ENCODE peak calls at places on chromosomes 2 and 18, in five cellular contexts. C is lower leg skin, O is pancreas, Z is progenitor cell of endocrine pancreas, X is breast epithelium. Y is an unnamed sample.

GRCh38 chr2:6685447-6685846 is 180.3 kb downstream of the CMPK2 start:
- DNase-seq in X (no peak), Z (no peak), O (no peak), C (no peak), Y (no peak)

GRCh38 chr2:217899231-217900009 is 103.4 kb downstream of the TNS1 start:
- DNase-seq in X (peak), O (peak), C (peak), Z (peak), Y (peak)

GRCh38 chr2:60585276-60585675 is 31.8 kb upstream of the BCL11A start:
- DNase-seq in C (no peak), Z (no peak), X (no peak), O (no peak), Y (no peak)

GRCh38 chr2:27627963-27628766 is 647 bp downstream of the CCDC121 start:
- DNase-seq in C (no peak), Z (peak), X (no peak), O (no peak), Y (peak)

GRCh38 chr2:33372940-33373553 is 103.4 kb upstream of the RASGRP3 start:
- DNase-seq in Z (no peak), X (no peak), C (peak), O (peak), Y (peak)

GRCh38 chr2:223921204-223921603 is 23.9 kb downstream of the WDFY1 start:
- DNase-seq in O (no peak), X (no peak), Z (no peak), C (no peak), Y (no peak)

GRCh38 chr2:24313744-24314632 is 46.3 kb downstream of the ITSN2 start:
- DNase-seq in Z (no peak), O (no peak), C (no peak), X (no peak), Y (no peak)

GRCh38 chr18:8998481-8999217 is 103.8 kb upstream of the NDUFV2 start:
- DNase-seq in Z (no peak), O (no peak), X (no peak), C (no peak), Y (no peak)

GRCh38 chr2:65495250-65495649 is 62.9 kb upstream of the SPRED2 start:
- DNase-seq in O (no peak), X (no peak), Z (no peak), C (no peak), Y (no peak)

GRCh38 chr18:56314396-56314795 is 324.0 kb downstream of the TXNL1 start:
- DNase-seq in Z (no peak), O (peak), X (no peak), C (no peak), Y (no peak)

GRCh38 chr18:31100598-31101147 is 1.5 kb downstream of the DSC2 start:
- DNase-seq in C (no peak), X (peak), Z (no peak), O (peak), Y (peak)

GRCh38 chr2:134320930-134321329 is 67.1 kb downstream of the MGAT5 start:
- DNase-seq in X (peak), C (no peak), O (no peak), Z (no peak), Y (no peak)

DNA sequence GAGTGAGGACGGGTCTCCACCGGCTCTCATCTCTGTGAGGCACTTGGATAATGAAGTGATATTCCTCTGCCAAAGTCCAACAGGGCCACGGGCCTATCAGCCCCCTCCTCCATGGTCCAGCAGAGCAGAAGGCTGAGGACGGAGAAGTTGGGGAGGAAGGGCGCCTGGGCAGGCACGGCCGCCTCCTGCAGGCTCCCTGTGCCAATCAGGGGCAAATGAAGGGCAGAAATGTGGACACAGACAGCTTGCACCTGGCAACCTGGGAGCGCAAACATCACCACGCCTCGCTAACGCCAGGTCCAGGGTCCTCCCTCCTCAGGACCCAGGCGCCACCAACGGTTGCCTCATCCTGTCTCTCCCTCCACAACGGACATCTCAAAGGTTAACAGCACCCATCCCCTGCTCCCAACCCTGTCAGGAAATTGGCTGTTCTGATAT is 24.3 kb downstream of the SMAD7 start:
- DNase-seq in Z (no peak), X (no peak), C (no peak), O (no peak), Y (no peak)
- TF ChIP-seq CTCF in Z (no peak), X (no peak), C (no peak), O (no peak), Y (no peak)

DNA sequence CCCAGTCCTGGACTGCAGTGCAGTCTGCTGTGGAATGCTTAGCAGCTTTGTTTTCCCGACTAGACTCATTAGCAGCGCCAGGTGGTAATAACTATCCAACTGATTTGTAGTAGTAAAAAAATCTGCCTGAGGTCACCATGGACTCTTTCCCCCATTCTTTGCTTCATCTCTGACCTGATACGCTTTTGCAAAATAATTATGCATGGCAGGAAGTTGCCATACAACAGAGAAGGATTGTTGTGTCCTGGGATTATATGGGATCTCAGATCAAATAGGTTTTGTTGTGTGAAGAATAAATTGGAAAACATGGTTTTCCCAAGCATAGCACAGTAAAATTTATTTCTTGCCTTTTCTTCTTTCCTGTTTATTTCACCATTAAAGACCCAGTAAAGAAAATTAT is 72.4 kb upstream of the ATP5MC3 start:
- DNase-seq in X (no peak), Z (no peak), C (no peak), O (no peak), Y (no peak)
- TF ChIP-seq CTCF in X (no peak), Z (no peak), C (no peak), O (no peak), Y (no peak)

GRCh38 chr2:237128026-237128703 is 42.5 kb downstream of the COPS8 start:
- DNase-seq in C (peak), O (peak), Z (no peak), X (peak), Y (peak)
- TF ChIP-seq CTCF in C (no peak), O (no peak), Z (no peak), X (no peak), Y (no peak)

GRCh38 chr2:236308855-236309668 is 44.9 kb upstream of the ASB18 start:
- DNase-seq in C (no peak), O (no peak), X (no peak), Z (no peak), Y (no peak)

GRCh38 chr2:236305964-236306605 is 41.9 kb upstream of the ASB18 start:
- DNase-seq in C (no peak), O (no peak), Z (no peak), X (no peak), Y (no peak)

GRCh38 chr2:236306825-236307540 is 42.8 kb upstream of the ASB18 start:
- DNase-seq in O (no peak), Z (no peak), C (no peak), X (no peak), Y (no peak)

GRCh38 chr2:236311286-236311685 is 47.1 kb upstream of the ASB18 start:
- DNase-seq in Z (no peak), C (no peak), O (no peak), X (no peak), Y (no peak)

DNA sequence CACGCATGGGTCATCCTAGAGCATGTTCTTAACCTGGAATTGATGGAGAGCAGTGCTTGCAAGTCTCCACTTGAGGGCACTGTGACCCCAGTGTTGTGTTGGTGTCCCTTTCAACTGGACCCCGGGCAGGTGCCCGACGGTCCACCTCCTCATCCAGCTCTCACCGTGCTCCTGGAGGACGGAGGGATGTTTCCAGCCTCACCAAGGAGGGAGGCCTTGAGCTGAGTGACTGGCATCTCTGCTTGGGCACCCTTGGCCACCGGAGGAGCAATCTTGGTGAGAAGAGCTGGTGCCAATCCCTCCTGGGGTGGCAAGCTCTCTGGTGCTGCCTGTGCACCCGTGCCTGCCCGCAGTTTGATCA is 45.4 kb upstream of the ASB18 start:
- DNase-seq in Z (peak), O (no peak), C (no peak), X (no peak), Y (peak)
- TF ChIP-seq CTCF in Z (peak), O (peak), C (no peak), X (peak), Y (peak)

GRCh38 chr2:159525012-159525411 is 91.3 kb downstream of the BAZ2B start:
- DNase-seq in Z (no peak), O (no peak), X (no peak), C (no peak), Y (no peak)

GRCh38 chr2:159516241-159516758 is 100.0 kb downstream of the BAZ2B start:
- DNase-seq in C (no peak), X (no peak), O (peak), Z (no peak), Y (peak)

GRCh38 chr2:159526433-159526832 is 89.9 kb downstream of the BAZ2B start:
- DNase-seq in Z (no peak), O (no peak), X (no peak), C (no peak), Y (no peak)

GRCh38 chr2:159518321-159519005 is 97.9 kb downstream of the BAZ2B start:
- DNase-seq in Z (no peak), X (no peak), O (no peak), C (no peak), Y (no peak)

DNA sequence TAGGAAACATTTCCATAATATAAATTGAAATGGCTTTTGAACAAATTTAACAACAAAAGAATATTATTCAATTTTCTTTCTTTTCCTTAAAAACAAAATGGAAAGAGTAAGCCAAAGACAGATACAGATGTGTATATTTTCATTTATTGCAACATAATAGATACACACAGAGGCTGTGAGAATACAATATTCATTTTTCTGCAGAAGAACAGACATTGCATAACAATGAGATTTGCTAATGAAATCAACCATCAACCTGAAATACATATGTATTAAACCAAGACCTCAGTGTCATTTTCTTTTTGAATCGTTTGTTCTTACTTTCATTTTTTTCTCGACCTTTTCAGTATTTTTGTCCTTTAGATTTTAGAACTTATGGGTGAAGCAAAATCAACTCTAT is 95.1 kb downstream of the BAZ2B start:
- DNase-seq in Z (no peak), X (no peak), O (no peak), C (no peak), Y (no peak)
- TF ChIP-seq CTCF in Z (no peak), X (no peak), O (no peak), C (no peak), Y (no peak)

DNA sequence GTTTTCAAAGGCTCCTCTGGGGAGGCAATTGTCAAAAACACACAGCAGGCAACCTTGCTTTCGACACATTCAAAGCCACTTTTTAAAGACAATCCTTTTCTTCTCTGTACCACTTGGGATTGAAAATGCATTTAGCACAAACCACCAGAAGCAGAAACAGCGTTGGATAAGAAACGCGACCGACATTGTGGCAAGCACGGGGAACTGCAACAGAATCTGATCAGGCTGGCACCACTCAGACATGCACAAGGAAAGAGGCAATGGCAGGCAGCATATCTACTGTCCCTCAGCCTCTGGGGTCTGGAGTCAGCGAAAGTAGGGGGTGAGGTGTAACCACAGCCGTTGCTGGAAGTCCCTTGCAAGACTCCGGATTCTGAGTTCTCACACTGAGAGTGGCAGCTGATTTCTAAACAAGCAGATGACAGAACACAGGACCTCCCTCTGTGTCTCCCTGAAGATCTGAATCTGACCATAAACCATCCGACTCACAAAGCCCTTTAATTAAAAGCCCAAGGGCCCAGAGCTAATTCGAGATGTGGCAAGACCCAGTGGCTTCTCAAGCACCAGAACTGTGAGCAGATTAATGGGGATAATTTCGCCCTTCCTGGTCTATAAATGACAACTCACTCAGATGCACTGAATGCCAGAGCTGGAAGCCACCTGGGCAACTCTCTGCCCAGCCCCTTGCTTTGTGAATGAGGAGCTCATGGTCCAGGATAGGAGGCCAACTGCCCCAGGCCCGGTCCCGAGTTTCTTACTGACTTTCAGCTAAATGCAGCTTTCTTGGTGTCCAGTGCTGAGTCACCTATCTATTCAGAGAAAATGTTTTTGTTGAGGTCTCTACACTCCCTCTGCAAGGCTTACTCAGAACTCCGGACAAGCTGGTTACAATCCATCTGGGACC is 29.6 kb downstream of the CYRIA start:
- DNase-seq in O (no peak), X (no peak), C (no peak), Z (no peak), Y (no peak)
- TF ChIP-seq CTCF in O (no peak), X (no peak), C (no peak), Z (no peak), Y (no peak)

GRCh38 chr2:177119099-177119498 is 93.5 kb upstream of the HNRNPA3 start:
- DNase-seq in X (no peak), C (no peak), O (no peak), Z (no peak), Y (no peak)

GRCh38 chr2:177127821-177128220 is 84.8 kb upstream of the HNRNPA3 start:
- DNase-seq in C (no peak), X (no peak), O (no peak), Z (no peak), Y (no peak)

GRCh38 chr2:177118636-177119035 is 94.0 kb upstream of the HNRNPA3 start:
- DNase-seq in Z (no peak), X (no peak), C (no peak), O (no peak), Y (no peak)

GRCh38 chr2:177124371-177124770 is 88.2 kb upstream of the HNRNPA3 start:
- DNase-seq in O (no peak), C (no peak), X (no peak), Z (no peak), Y (no peak)

DNA sequence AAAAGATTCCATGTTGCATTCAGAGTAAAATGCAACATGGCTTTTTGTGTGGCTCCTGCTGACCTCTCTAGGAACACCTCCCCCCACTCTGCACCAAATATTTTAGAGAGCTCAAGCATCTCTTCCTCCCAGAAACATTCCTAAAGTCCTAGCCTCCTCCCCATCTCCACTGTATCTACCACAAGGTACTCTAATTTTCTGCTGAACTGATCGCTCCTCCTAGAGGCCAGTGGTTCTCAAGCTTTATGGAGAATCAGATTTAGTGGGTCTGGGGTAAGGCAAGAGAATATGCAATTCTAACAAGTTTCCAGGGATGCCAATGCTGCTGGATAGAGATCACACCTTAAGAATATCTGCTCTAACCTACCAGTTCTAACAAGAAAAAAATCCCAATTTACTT is 89.5 kb upstream of the HNRNPA3 start:
- DNase-seq in C (no peak), X (no peak), O (no peak), Z (no peak), Y (no peak)
- TF ChIP-seq CTCF in C (no peak), X (no peak), O (no peak), Z (no peak), Y (no peak)

GRCh38 chr18:58045265-58046086 is 1.4 kb downstream of the NEDD4L start:
- DNase-seq in O (peak), C (peak), X (peak), Z (peak), Y (peak)

GRCh38 chr18:58047556-58047882 is 3.5 kb downstream of the NEDD4L start:
- DNase-seq in C (no peak), X (no peak), Z (no peak), O (no peak), Y (no peak)

GRCh38 chr18:58048243-58048642 is 4.2 kb downstream of the NEDD4L start:
- DNase-seq in O (no peak), Z (no peak), C (no peak), X (no peak), Y (no peak)

GRCh38 chr18:58046087-58046793 is 2.2 kb downstream of the NEDD4L start:
- DNase-seq in O (no peak), X (no peak), Z (no peak), C (no peak), Y (no peak)

GRCh38 chr18:58046794-58047555 is 2.9 kb downstream of the NEDD4L start:
- DNase-seq in Z (no peak), O (no peak), C (no peak), X (no peak), Y (no peak)
- TF ChIP-seq CTCF in Z (no peak), O (no peak), C (no peak), X (no peak), Y (no peak)

GRCh38 chr2:31086585-31086984 is 51.7 kb downstream of the GALNT14 start:
- DNase-seq in O (no peak), Z (no peak), C (no peak), X (no peak), Y (no peak)

GRCh38 chr2:31090188-31090587 is 48.1 kb downstream of the GALNT14 start:
- DNase-seq in Z (no peak), C (no peak), O (no peak), X (no peak), Y (no peak)

GRCh38 chr2:31089645-31090044 is 48.6 kb downstream of the GALNT14 start:
- DNase-seq in Z (no peak), O (no peak), X (no peak), C (no peak), Y (no peak)

GRCh38 chr2:31088516-31089195 is 49.6 kb downstream of the GALNT14 start:
- DNase-seq in C (no peak), O (no peak), X (no peak), Z (no peak), Y (no peak)

GRCh38 chr2:31087491-31087890 is 50.7 kb downstream of the GALNT14 start:
- DNase-seq in X (no peak), C (no peak), Z (no peak), O (no peak), Y (no peak)
- TF ChIP-seq CTCF in X (no peak), C (no peak), Z (no peak), O (no peak), Y (no peak)

Y was measured in Calu3.